ENCODE peak calls at places on chromosomes 6 and 20, in five cellular contexts. O, J, B, M and R are unnamed samples.
A peak's percentile ranks its signal among the peaks of the same experiment; 100 is the strongest.

GRCh38 chr20:63706027-63706695 is 1.6 kb downstream of the ARFRP1 start:
- DNase-seq in B (no peak), M (no peak), J (no peak), O (no peak), R (no peak)

GRCh38 chr6:83442752-83443151 is 11.9 kb upstream of the ME1 start:
- DNase-seq in O (no peak), M (no peak), B (no peak), J (no peak), R (no peak)

GRCh38 chr6:40946738-40947301 is 92.2 kb downstream of the UNC5CL start:
- DNase-seq in M (no peak), J (no peak), O (no peak), B (no peak), R (no peak)

GRCh38 chr20:51372176-51372803 is 170.2 kb downstream of the NFATC2 start:
- DNase-seq in M (peak; percentile 54), O (peak; percentile 85), B (peak; percentile 78), J (peak; percentile 75), R (peak; percentile 54)

GRCh38 chr20:62366370-62367135 is 559 bp downstream of the LAMA5 start:
- DNase-seq in M (no peak), J (no peak), B (no peak), O (peak; percentile 91), R (peak; percentile 51)

GRCh38 chr6:18405477-18406293 is 18.5 kb downstream of the RNF144B start:
- DNase-seq in O (peak; percentile 58), M (no peak), J (no peak), B (no peak), R (no peak)

GRCh38 chr6:138403324-138403800 is 661 bp upstream of the HEBP2 start:
- DNase-seq in M (no peak), B (peak; percentile 36), J (no peak), O (peak; percentile 53), R (peak; percentile 45)

GRCh38 chr6:122996797-122997520 is 924 bp downstream of the CLVS2 start:
- DNase-seq in O (no peak), J (no peak), B (no peak), M (no peak), R (no peak)

GRCh38 chr20:8777866-8778265 is 291.0 kb upstream of the PLCB4 start:
- DNase-seq in M (no peak), J (no peak), B (no peak), O (no peak), R (no peak)

GRCh38 chr6:154106251-154106650 is 67.2 kb downstream of the OPRM1 start:
- DNase-seq in B (no peak), O (no peak), J (no peak), M (no peak), R (no peak)

GRCh38 chr20:36401336-36401735 is 95.2 kb downstream of the DLGAP4 start:
- DNase-seq in B (no peak), J (no peak), O (no peak), M (no peak), R (no peak)

GRCh38 chr6:87408721-87409155 is 966 bp downstream of the CFAP206 start:
- DNase-seq in O (no peak), J (no peak), M (no peak), B (no peak), R (no peak)

GRCh38 chr20:10705801-10706459 is 32.1 kb upstream of the JAG1 start:
- DNase-seq in M (no peak), B (peak; percentile 73), J (no peak), O (no peak), R (no peak)

GRCh38 chr6:41355952-41356351 is 20.5 kb downstream of the NCR2 start:
- DNase-seq in B (no peak), J (no peak), O (no peak), M (no peak), R (no peak)

GRCh38 chr6:106339334-106340029 is 13.9 kb upstream of the ATG5 start:
- DNase-seq in J (no peak), M (peak; percentile 57), B (peak; percentile 54), O (peak; percentile 82), R (no peak)

GRCh38 chr6:159110013-159110412 is 59.2 kb upstream of the FNDC1 start:
- DNase-seq in M (peak; percentile 60), J (no peak), O (peak; percentile 87), B (peak; percentile 31), R (no peak)

DNA sequence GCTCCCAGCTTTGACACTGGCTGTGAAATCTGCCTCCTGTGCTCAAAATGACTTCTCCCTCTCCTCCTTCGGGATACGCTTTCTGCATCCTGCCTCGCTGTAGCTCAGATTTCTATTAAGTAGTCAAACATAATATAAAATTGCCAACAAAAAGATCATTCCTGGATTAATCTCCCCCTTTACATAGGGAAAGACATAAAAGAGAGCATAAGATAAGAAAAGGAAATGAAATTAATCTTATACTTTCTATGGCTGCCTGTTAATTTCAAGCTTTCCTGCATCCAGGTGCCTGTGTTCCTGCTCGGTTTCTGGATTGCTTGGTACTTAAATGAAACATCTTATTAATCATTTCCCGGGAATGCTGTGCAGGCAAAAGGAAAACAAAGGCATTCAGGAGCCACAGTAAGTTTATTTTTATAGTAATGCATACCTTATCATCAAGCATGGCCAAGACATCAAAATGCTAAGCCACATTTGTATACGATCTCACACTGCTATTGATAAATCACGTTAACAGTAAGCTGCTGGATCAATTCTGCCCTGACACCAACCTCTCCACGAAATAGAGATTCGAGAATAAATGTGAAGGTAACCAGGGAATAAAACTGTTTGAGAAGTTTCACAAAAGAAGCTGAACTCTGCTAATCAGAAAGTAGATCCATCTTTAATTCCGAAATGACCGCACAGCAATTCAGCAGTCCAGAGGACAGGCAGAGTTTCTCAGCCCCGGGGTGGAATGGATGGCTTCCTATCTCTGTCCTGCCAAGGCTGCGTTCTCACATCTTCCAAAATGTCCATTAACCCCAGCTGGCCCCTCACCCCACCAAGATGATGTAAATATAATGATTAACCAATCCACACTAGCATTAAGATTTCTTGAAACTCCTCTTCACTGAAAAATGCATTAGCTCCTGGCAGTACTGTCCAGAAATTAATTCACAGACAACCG is 32.6 kb upstream of the APCDD1L start:
- DNase-seq in J (peak; percentile 4), B (peak; percentile 20), O (no peak), M (no peak), R (no peak)
- H3K27me3 ChIP-seq in J (no peaks in the 10 kb centered on the region), B (peaks cover 52% of the 10 kb centered on the region), O (no peaks in the 10 kb centered on the region), M (no peaks in the 10 kb centered on the region), R (peaks cover 29% of the 10 kb centered on the region)

DNA sequence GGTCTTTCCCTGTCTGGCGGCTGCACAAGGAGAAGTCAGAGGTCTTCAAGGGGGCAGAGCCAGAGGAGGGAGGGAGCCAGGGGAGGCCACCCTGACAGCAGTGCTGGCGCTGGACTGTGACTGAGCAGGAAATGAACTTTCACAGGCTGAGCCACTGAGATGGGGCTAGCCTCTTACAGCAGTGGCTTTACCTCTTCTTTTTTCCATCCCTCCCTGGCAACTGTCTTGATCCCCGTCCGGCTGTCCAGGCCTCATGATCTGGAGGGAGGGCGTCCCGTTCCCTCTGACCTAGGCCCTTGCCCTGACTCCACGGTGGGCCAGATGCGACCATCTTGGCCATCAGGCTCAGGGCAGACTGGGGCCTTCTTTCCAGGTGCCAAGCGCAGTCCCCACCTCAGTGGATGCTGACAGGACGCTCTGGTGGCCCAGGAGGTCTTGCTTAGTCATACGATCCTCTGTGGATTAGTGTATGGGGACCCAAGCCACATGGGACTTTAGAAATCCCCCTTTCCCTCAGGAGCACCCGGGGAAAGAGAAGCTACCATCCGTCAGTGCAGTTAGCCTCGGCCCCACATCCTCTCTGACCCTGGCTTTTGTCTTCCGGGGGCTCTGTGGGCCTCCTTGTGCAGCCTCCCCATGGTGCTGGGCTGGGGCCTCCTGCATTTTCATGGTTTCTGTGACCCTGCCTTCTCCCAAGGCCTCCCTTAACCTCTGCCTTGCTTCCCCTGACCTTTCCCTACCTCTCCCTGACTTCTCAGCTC is 57.4 kb upstream of the CCDC167 start:
- DNase-seq in M (no peak), J (no peak), B (no peak), O (no peak), R (no peak)
- H3K4me1 ChIP-seq in M (no peaks in the 10 kb centered on the region), J (peaks cover 3% of the 10 kb centered on the region), B (no peaks in the 10 kb centered on the region), O (no peaks in the 10 kb centered on the region), R (peaks cover 2% of the 10 kb centered on the region)

GRCh38 chr20:56428388-56428787 is 16.3 kb downstream of the CASS4 start:
- DNase-seq in J (no peak), M (no peak), B (no peak), O (no peak), R (no peak)
- H3K4me3 ChIP-seq in J (no peak overlapping the region), M (no peak overlapping the region), B (no peak overlapping the region), O (no peak overlapping the region), R (no peak overlapping the region)

GRCh38 chr20:60024245-60024644 is 66.0 kb downstream of the CDH26 start:
- DNase-seq in B (no peak), M (peak; percentile 2), J (no peak), O (no peak), R (no peak)
- H3K27me3 ChIP-seq in B (no peaks in the 10 kb centered on the region), M (peaks cover 3% of the 10 kb centered on the region), J (no peaks in the 10 kb centered on the region), O (no peaks in the 10 kb centered on the region), R (no peaks in the 10 kb centered on the region)

GRCh38 chr6:158037771-158038170 is 56.1 kb downstream of the SYNJ2 start:
- DNase-seq in J (no peak), M (no peak), O (no peak), B (no peak), R (no peak)

GRCh38 chr6:158033751-158034702 is 52.4 kb downstream of the SYNJ2 start:
- DNase-seq in J (no peak), M (no peak), B (peak; percentile 77), O (no peak), R (no peak)

GRCh38 chr6:158038291-158039177 is 56.9 kb downstream of the SYNJ2 start:
- DNase-seq in M (no peak), B (no peak), J (no peak), O (no peak), R (no peak)

GRCh38 chr6:158037021-158037420 is 55.4 kb downstream of the SYNJ2 start:
- DNase-seq in O (no peak), B (no peak), J (no peak), M (no peak), R (no peak)

GRCh38 chr6:158036261-158036660 is 54.6 kb downstream of the SYNJ2 start:
- DNase-seq in O (no peak), B (no peak), J (no peak), M (no peak), R (no peak)
- H3K4me1 ChIP-seq in O (peaks cover 3% of the 10 kb centered on the region), B (peaks cover 68% of the 10 kb centered on the region), J (peaks cover 60% of the 10 kb centered on the region), M (peaks cover 22% of the 10 kb centered on the region), R (peaks cover 38% of the 10 kb centered on the region)